ENCODE peak calls at places on chromosomes 5 and 9, in nine cellular contexts. U is A172; X is BE2C; F is stimulated activated CD4-positive, alpha-beta T cell treated with anti-CD3 and anti-CD28 coated beads, Interleukin-1b, Interleukin-23, amount 100 ng/mL, for 48 hours; P is kidney glomerular epithelial cell; Q is pancreas; Y is NCI-H82; T is nucleus accumbens; G is iris pigment epithelial cell. D is an unnamed sample.

GRCh38 chr5:38823503-38823902 is 22.3 kb upstream of the OSMR start:
- DNase-seq in Y (no peak), P (no peak), T (no peak), X (no peak), G (no peak), Q (no peak), U (no peak), F (no peak), D (no peak)

GRCh38 chr9:34493972-34494535 is 28.7 kb downstream of the ENHO start:
- DNase-seq in F (no peak), U (peak), G (peak), Y (no peak), Q (no peak), P (no peak), T (no peak), X (no peak), D (peak)

GRCh38 chr9:935348-935965 is 41.0 kb upstream of the DMRT3 start:
- DNase-seq in G (peak), Q (no peak), P (peak), T (no peak), F (no peak), Y (no peak), U (peak), X (peak), D (no peak)

GRCh38 chr9:104090578-104090977 is 3.5 kb upstream of the SMC2 start:
- DNase-seq in Q (no peak), X (no peak), G (no peak), P (no peak), T (no peak), U (no peak), F (no peak), Y (no peak), D (no peak)

GRCh38 chr9:99105152-99106043 is 485 bp downstream of the TGFBR1 start:
- DNase-seq in Y (peak), G (peak), T (peak), U (peak), Q (peak), X (peak), P (peak), F (no peak), D (peak)

GRCh38 chr5:170643591-170643990 is 139.8 kb downstream of the KCNIP1 start:
- DNase-seq in F (no peak), Y (no peak), T (no peak), G (no peak), Q (no peak), P (no peak), U (no peak), X (no peak), D (no peak)

GRCh38 chr5:133317558-133317957 is 265.7 kb downstream of the HSPA4 start:
- DNase-seq in G (no peak), F (no peak), Y (no peak), X (no peak), U (no peak), Q (no peak), P (no peak), T (no peak), D (no peak)

GRCh38 chr5:137734962-137735530 is 843 bp downstream of the KLHL3 start:
- DNase-seq in U (no peak), Q (no peak), G (peak), P (peak), T (no peak), X (peak), F (peak), Y (peak), D (peak)

GRCh38 chr9:95276395-95276954 is 41.0 kb downstream of the FANCC start:
- DNase-seq in Q (no peak), G (no peak), F (no peak), U (no peak), T (no peak), Y (no peak), X (no peak), P (no peak), D (no peak)

GRCh38 chr5:105134328-105134727 is 1571.7 kb upstream of the NUDT12 start:
- DNase-seq in Q (no peak), P (no peak), Y (no peak), X (no peak), G (no peak), F (no peak), U (no peak), T (no peak), D (no peak)

GRCh38 chr9:86732514-86732913 is 214.8 kb downstream of the GAS1 start:
- DNase-seq in X (no peak), G (peak), Y (no peak), F (no peak), U (peak), Q (no peak), T (no peak), P (peak), D (peak)

GRCh38 chr5:168654225-168654624 is 75.1 kb upstream of the PANK3 start:
- DNase-seq in U (no peak), Y (peak), Q (no peak), X (peak), G (peak), F (no peak), P (no peak), T (no peak), D (peak)

GRCh38 chr5:23530571-23530970 is 23.2 kb downstream of the PRDM9 start:
- DNase-seq in T (no peak), Y (no peak), U (no peak), Q (no peak), P (no peak), G (no peak), F (no peak), X (no peak), D (no peak)

GRCh38 chr5:111741270-111741669 is 15.7 kb downstream of the NREP start:
- DNase-seq in U (no peak), X (no peak), Q (no peak), F (no peak), G (peak), Y (no peak), P (no peak), T (no peak), D (no peak)

GRCh38 chr5:77065256-77065655 is 21.8 kb downstream of the ZBED3 start:
- DNase-seq in G (no peak), U (no peak), P (no peak), Q (no peak), T (no peak), Y (no peak), X (no peak), F (no peak), D (no peak)

GRCh38 chr9:98639133-98639532 is 69.6 kb downstream of the GABBR2 start:
- DNase-seq in Q (no peak), P (no peak), F (no peak), Y (peak), U (no peak), G (no peak), X (no peak), T (no peak), D (no peak)

GRCh38 chr5:15791274-15791673 is 291.3 kb downstream of the FBXL7 start:
- DNase-seq in G (no peak), Y (peak), Q (no peak), T (no peak), F (no peak), X (no peak), U (no peak), P (no peak), D (no peak)

GRCh38 chr9:5764130-5764868 is 68.6 kb downstream of the ERMP1 start:
- DNase-seq in T (no peak), U (no peak), G (no peak), F (no peak), Q (no peak), P (no peak), X (no peak), Y (no peak), D (no peak)

GRCh38 chr5:89930591-89931383 is 478.8 kb downstream of the CETN3 start:
- DNase-seq in X (no peak), U (peak), Q (no peak), T (no peak), Y (no peak), G (peak), F (no peak), P (peak), D (no peak)

GRCh38 chr9:111890254-111890791 is 6.3 kb upstream of the UGCG start:
- DNase-seq in T (no peak), Q (no peak), U (no peak), P (no peak), Y (no peak), G (no peak), F (no peak), X (no peak), D (no peak)

D was measured in Right ventricle myocardium superior.